ENCODE peak calls at places on chromosomes 2 and 18, in nine cellular contexts. T, N, Y, A, G, E, Z, Q and V are unnamed samples.

GRCh38 chr18:57697434-57697833 is 75.8 kb upstream of the NARS1 start:
- DNase-seq in T (no peak), N (no peak), Y (no peak), A (no peak), G (no peak), E (no peak), Z (no peak), Q (no peak), V (no peak)

GRCh38 chr18:364221-364620 is 96.4 kb upstream of the THOC1 start:
- DNase-seq in T (peak), N (no peak), Y (no peak), A (no peak), G (no peak), E (no peak), Z (no peak), Q (no peak), V (no peak)

GRCh38 chr2:25340340-25340886 is 1.3 kb downstream of the DNMT3A start:
- DNase-seq in T (no peak), N (peak), Y (peak), A (no peak), G (no peak), E (peak), Z (peak), Q (no peak), V (no peak)

GRCh38 chr2:65826567-65826966 is 394.2 kb upstream of the SPRED2 start:
- DNase-seq in T (no peak), N (no peak), Y (no peak), A (no peak), G (no peak), E (no peak), Z (no peak), Q (no peak), V (no peak)

GRCh38 chr18:39453882-39454281 is 1888.3 kb upstream of the CELF4 start:
- DNase-seq in T (peak), N (no peak), Y (peak), A (peak), G (peak), E (no peak), Z (no peak), Q (no peak), V (peak)

GRCh38 chr2:134912406-134912805 is 6.2 kb upstream of the CCNT2 start:
- DNase-seq in T (peak), N (no peak), Y (no peak), A (peak), G (peak), E (no peak), Z (no peak), Q (no peak), V (peak)

GRCh38 chr2:113672297-113672696 is 45.2 kb downstream of the RABL2A start:
- DNase-seq in T (no peak), N (no peak), Y (no peak), A (no peak), G (no peak), E (no peak), Z (no peak), Q (no peak), V (no peak)

GRCh38 chr2:159088906-159089305 is 120.5 kb downstream of the TANC1 start:
- DNase-seq in T (no peak), N (no peak), Y (no peak), A (no peak), G (no peak), E (peak), Z (no peak), Q (no peak), V (no peak)

GRCh38 chr2:179272406-179273192 is 8.0 kb upstream of the SESTD1 start:
- DNase-seq in T (peak), N (no peak), Y (no peak), A (no peak), G (peak), E (no peak), Z (no peak), Q (no peak), V (peak)

GRCh38 chr2:48699377-48699951 is 56.1 kb downstream of the LHCGR start:
- DNase-seq in T (peak), N (no peak), Y (no peak), A (peak), G (peak), E (no peak), Z (no peak), Q (no peak), V (peak)

GRCh38 chr2:186757009-186757408 is 63.1 kb downstream of the FAM171B start:
- DNase-seq in T (no peak), N (no peak), Y (no peak), A (no peak), G (no peak), E (no peak), Z (no peak), Q (no peak), V (no peak)

GRCh38 chr2:217711236-217711635 is 291.6 kb downstream of the TNS1 start:
- DNase-seq in T (no peak), N (no peak), Y (no peak), A (peak), G (no peak), E (no peak), Z (no peak), Q (no peak), V (no peak)

GRCh38 chr2:239472220-239472775 is 71.5 kb upstream of the HDAC4 start:
- DNase-seq in T (no peak), N (no peak), Y (no peak), A (no peak), G (no peak), E (no peak), Z (no peak), Q (no peak), V (no peak)

GRCh38 chr2:80943487-80943886 is 638.9 kb upstream of the LRRTM1 start:
- DNase-seq in T (no peak), N (no peak), Y (no peak), A (no peak), G (no peak), E (no peak), Z (no peak), Q (no peak), V (no peak)

GRCh38 chr2:23445450-23445868 is 60.5 kb downstream of the KLHL29 start:
- DNase-seq in T (peak), N (no peak), Y (no peak), A (peak), G (peak), E (no peak), Z (peak), Q (no peak), V (peak)

GRCh38 chr2:61438670-61439069 is 32.2 kb downstream of the USP34 start:
- DNase-seq in T (no peak), N (no peak), Y (no peak), A (no peak), G (no peak), E (no peak), Z (no peak), Q (no peak), V (no peak)

GRCh38 chr2:109124982-109125594 is 3.9 kb upstream of the SH3RF3 start:
- DNase-seq in T (no peak), N (no peak), Y (no peak), A (no peak), G (no peak), E (peak), Z (peak), Q (no peak), V (no peak)

GRCh38 chr2:188309364-188309763 is 17.7 kb downstream of the GULP1 start:
- DNase-seq in T (no peak), N (no peak), Y (no peak), A (no peak), G (no peak), E (no peak), Z (no peak), Q (no peak), V (no peak)

GRCh38 chr2:227010433-227010832 is 153.6 kb downstream of the COL4A4 start:
- DNase-seq in T (peak), N (no peak), Y (no peak), A (peak), G (peak), E (no peak), Z (no peak), Q (no peak), V (peak)

GRCh38 chr2:57906152-57906732 is 140.4 kb upstream of the VRK2 start:
- DNase-seq in T (peak), N (no peak), Y (no peak), A (peak), G (peak), E (peak), Z (peak), Q (peak), V (peak)

GRCh38 chr2:176473177-176473576 is 203.9 kb downstream of the MTX2 start:
- DNase-seq in T (peak), N (no peak), Y (peak), A (no peak), G (peak), E (no peak), Z (no peak), Q (no peak), V (peak)

GRCh38 chr2:101003278-101003775 is 1.2 kb downstream of the RPL31 start:
- DNase-seq in T (no peak), N (no peak), Y (no peak), A (no peak), G (no peak), E (no peak), Z (no peak), Q (no peak), V (peak)

GRCh38 chr2:17873021-17873420 is 5.4 kb upstream of the KCNS3 start:
- DNase-seq in T (no peak), N (no peak), Y (no peak), A (no peak), G (no peak), E (no peak), Z (no peak), Q (no peak), V (no peak)

GRCh38 chr2:217826505-217826904 is 176.3 kb downstream of the TNS1 start:
- DNase-seq in T (no peak), N (peak), Y (no peak), A (no peak), G (no peak), E (no peak), Z (no peak), Q (no peak), V (peak)

GRCh38 chr2:16280081-16280480 is 339.7 kb downstream of the MYCN start:
- DNase-seq in T (no peak), N (no peak), Y (no peak), A (no peak), G (no peak), E (no peak), Z (no peak), Q (no peak), V (no peak)

GRCh38 chr2:203936535-203936934 is at the start of gene ICOS:
- DNase-seq in T (no peak), N (no peak), Y (peak), A (no peak), G (no peak), E (no peak), Z (no peak), Q (no peak), V (no peak)

GRCh38 chr2:37447446-37447845 is 103.0 kb downstream of the QPCT start:
- DNase-seq in T (no peak), N (no peak), Y (no peak), A (no peak), G (no peak), E (no peak), Z (no peak), Q (no peak), V (no peak)
- H3K4me3 ChIP-seq in T (no peak), N (no peak), Y (no peak), A (no peak), G (no peak), E (no peak), Z (no peak), Q (no peak), V (no peak)

GRCh38 chr18:48706630-48707206 is 167.9 kb downstream of the CTIF start:
- DNase-seq in T (no peak), N (no peak), Y (no peak), A (no peak), G (no peak), E (no peak), Z (peak), Q (no peak), V (no peak)

GRCh38 chr18:48709371-48709770 is 170.5 kb downstream of the CTIF start:
- DNase-seq in T (no peak), N (peak), Y (no peak), A (no peak), G (no peak), E (no peak), Z (no peak), Q (no peak), V (no peak)

GRCh38 chr18:48708807-48709206 is 170.0 kb downstream of the CTIF start:
- DNase-seq in T (no peak), N (no peak), Y (no peak), A (no peak), G (no peak), E (no peak), Z (no peak), Q (no peak), V (no peak)

GRCh38 chr18:48705531-48705930 is 166.7 kb downstream of the CTIF start:
- DNase-seq in T (no peak), N (no peak), Y (no peak), A (no peak), G (no peak), E (no peak), Z (no peak), Q (no peak), V (no peak)

DNA sequence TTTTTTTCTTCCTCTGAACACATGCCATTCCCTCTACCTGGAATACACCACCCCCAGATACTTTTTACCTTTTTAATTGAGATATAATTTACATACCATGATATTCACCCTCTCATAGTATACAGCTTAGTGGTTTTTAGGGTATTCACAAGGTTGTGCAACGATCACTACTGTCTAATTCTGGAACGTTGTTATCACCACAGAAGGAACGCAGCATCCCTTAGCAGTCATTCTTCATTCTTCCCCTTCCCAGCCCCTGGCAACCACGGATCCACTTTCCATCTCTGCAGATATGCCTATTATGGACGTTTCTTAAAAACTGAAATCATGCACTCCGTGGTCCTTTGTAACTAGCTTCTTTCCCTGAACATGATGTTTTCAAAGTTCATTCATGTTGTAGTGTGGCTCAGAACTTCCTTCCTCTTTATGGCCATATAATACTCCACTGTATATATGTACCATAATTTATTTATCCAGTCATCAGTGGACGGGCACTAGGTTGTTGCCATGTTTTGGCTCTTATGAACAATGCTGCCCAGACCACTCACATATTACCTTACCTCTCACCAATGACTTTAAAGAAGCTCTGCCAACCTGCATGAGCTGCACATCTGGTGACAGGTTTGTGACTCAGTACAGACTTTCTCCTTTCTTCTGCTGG is 168.9 kb downstream of the CTIF start:
- DNase-seq in T (no peak), N (no peak), Y (no peak), A (no peak), G (no peak), E (no peak), Z (no peak), Q (no peak), V (no peak)
- TF ChIP-seq CTCF in T (no peak), N (no peak), Y (no peak), A (no peak), G (no peak), E (no peak), Z (no peak), Q (no peak), V (no peak)

DNA sequence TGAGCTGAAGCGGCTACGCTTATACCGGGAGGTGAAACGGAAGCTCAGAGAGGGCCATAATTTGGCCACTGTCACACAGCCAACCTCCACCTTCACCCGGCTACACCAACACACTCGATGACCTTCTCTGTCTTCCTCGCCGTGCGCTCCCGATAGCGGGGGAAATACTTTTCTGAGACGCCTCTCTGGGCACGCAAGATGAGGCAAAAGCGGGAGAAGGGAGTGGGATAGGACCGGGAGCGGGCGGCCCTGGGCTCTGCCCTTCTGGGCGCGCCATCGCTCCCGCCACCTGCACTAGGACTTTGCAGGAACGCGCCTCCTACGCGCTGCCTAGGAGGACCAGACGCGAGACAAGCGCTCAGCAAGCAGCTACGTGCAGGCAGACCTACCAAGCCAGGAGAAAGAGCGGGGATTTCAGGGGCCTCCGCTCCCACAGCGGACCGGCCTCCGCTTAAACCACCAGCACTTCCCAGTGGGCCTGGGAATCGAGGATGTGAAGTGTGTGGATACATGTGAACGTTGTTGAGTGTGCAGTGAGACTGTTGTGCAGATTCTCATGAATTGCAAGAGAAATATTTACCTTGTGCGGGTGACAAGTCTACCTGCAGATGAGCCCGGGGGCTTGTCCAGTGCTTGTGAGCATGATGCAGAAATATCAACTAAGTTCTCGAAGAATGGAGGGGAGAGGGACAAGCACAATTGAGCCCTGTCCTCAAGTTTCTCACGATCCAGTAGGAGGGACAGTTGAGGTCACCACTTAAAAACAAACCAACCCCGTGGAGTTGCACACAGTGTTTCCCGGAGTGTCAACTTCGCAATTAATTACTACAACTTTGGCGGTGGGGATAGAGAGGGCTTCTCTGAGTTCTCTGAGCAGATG is 11.5 kb downstream of the SIX3 start:
- DNase-seq in T (no peak), N (peak), Y (no peak), A (no peak), G (no peak), E (no peak), Z (no peak), Q (no peak), V (peak)
- H3K4me3 ChIP-seq in T (peak), N (peak), Y (no peak), A (peak), G (peak), E (no peak), Z (no peak), Q (no peak), V (peak)

GRCh38 chr18:62728254-62728653 is 12.9 kb downstream of the PHLPP1 start:
- DNase-seq in T (no peak), N (no peak), Y (no peak), A (no peak), G (no peak), E (no peak), Z (no peak), Q (no peak), V (no peak)

GRCh38 chr18:62729487-62730386 is 14.4 kb downstream of the PHLPP1 start:
- DNase-seq in T (no peak), N (no peak), Y (no peak), A (no peak), G (no peak), E (no peak), Z (peak), Q (no peak), V (no peak)

GRCh38 chr18:62732631-62733030 is 17.3 kb downstream of the PHLPP1 start:
- DNase-seq in T (peak), N (no peak), Y (no peak), A (no peak), G (no peak), E (no peak), Z (no peak), Q (no peak), V (no peak)

GRCh38 chr18:62735387-62735786 is 20.0 kb downstream of the PHLPP1 start:
- DNase-seq in T (no peak), N (no peak), Y (no peak), A (no peak), G (no peak), E (no peak), Z (no peak), Q (no peak), V (no peak)

GRCh38 chr18:62730926-62731325 is 15.6 kb downstream of the PHLPP1 start:
- DNase-seq in T (no peak), N (no peak), Y (no peak), A (no peak), G (no peak), E (no peak), Z (no peak), Q (no peak), V (no peak)
- TF ChIP-seq CTCF in T (no peak), N (no peak), Y (no peak), A (no peak), G (no peak), E (no peak), Z (no peak), Q (no peak), V (no peak)

GRCh38 chr18:51193621-51194287 is 3.7 kb downstream of the MEX3C start:
- DNase-seq in T (peak), N (no peak), Y (no peak), A (no peak), G (no peak), E (no peak), Z (no peak), Q (no peak), V (peak)
- H3K4me3 ChIP-seq in T (no peak), N (peak), Y (no peak), A (peak), G (no peak), E (peak), Z (peak), Q (peak), V (peak)

GRCh38 chr2:76469066-76469465 is 758.4 kb upstream of the GCFC2 start:
- DNase-seq in T (no peak), N (no peak), Y (no peak), A (no peak), G (no peak), E (no peak), Z (no peak), Q (no peak), V (no peak)

GRCh38 chr2:76461431-76461830 is 750.7 kb upstream of the GCFC2 start:
- DNase-seq in T (no peak), N (no peak), Y (no peak), A (no peak), G (no peak), E (no peak), Z (no peak), Q (no peak), V (no peak)

GRCh38 chr2:76467326-76467725 is 756.6 kb upstream of the GCFC2 start:
- DNase-seq in T (no peak), N (no peak), Y (no peak), A (no peak), G (no peak), E (no peak), Z (no peak), Q (no peak), V (no peak)

GRCh38 chr2:76464310-76464709 is 753.6 kb upstream of the GCFC2 start:
- DNase-seq in T (no peak), N (no peak), Y (no peak), A (no peak), G (peak), E (no peak), Z (peak), Q (no peak), V (peak)
- TF ChIP-seq CTCF in T (no peak), N (no peak), Y (no peak), A (no peak), G (no peak), E (no peak), Z (no peak), Q (no peak), V (no peak)